ENCODE peak calls at places on chromosome 1, in nine cellular contexts. One of them, this sample, is unnamed.
A peak's percentile ranks its signal among the peaks of the same experiment; 100 is the strongest.

GRCh38 chr1:209106237-209106741 is 477.2 kb upstream of the CAMK1G start:
- DNase-seq in iPS-NIHi11: peak; percentile 19
- DNase-seq in CD8-positive, alpha-beta T cell: no peak
- DNase-seq in effector memory CD8-positive, alpha-beta T cell: no peak
- DNase-seq in DMS53: no peak
- DNase-seq in amniotic stem cell: no peak
- DNase-seq in LHCN-M2: peak; percentile 75
- DNase-seq in ACHN: peak; percentile 49
- DNase-seq in transverse colon: no peak
- DNase-seq in this sample: no peak

GRCh38 chr1:15154480-15155036 is 1.0 kb downstream of the TMEM51 start:
- DNase-seq in ACHN: peak; percentile 58
- DNase-seq in effector memory CD8-positive, alpha-beta T cell: no peak
- DNase-seq in transverse colon: peak; percentile 49
- DNase-seq in amniotic stem cell: no peak
- DNase-seq in LHCN-M2: no peak
- DNase-seq in iPS-NIHi11: peak; percentile 56
- DNase-seq in CD8-positive, alpha-beta T cell: no peak
- DNase-seq in DMS53: peak; percentile 78
- DNase-seq in this sample: peak; percentile 63

GRCh38 chr1:207030522-207031009 is 2.0 kb downstream of the C1orf116 start:
- DNase-seq in iPS-NIHi11: no peak
- DNase-seq in LHCN-M2: no peak
- DNase-seq in ACHN: peak; percentile 37
- DNase-seq in effector memory CD8-positive, alpha-beta T cell: no peak
- DNase-seq in CD8-positive, alpha-beta T cell: no peak
- DNase-seq in DMS53: no peak
- DNase-seq in transverse colon: no peak
- DNase-seq in amniotic stem cell: no peak
- DNase-seq in this sample: no peak

GRCh38 chr1:242523968-242524570 is 428 bp downstream of the PLD5 start:
- DNase-seq in CD8-positive, alpha-beta T cell: no peak
- DNase-seq in ACHN: peak; percentile 24
- DNase-seq in iPS-NIHi11: peak; percentile 91
- DNase-seq in DMS53: no peak
- DNase-seq in LHCN-M2: peak; percentile 26
- DNase-seq in effector memory CD8-positive, alpha-beta T cell: no peak
- DNase-seq in amniotic stem cell: no peak
- DNase-seq in transverse colon: no peak
- DNase-seq in this sample: peak; percentile 4

GRCh38 chr1:204130989-204131892 is 20.6 kb downstream of the ETNK2 start:
- DNase-seq in iPS-NIHi11: no peak
- DNase-seq in amniotic stem cell: peak; percentile 83
- DNase-seq in ACHN: peak; percentile 83
- DNase-seq in transverse colon: no peak
- DNase-seq in DMS53: peak; percentile 77
- DNase-seq in effector memory CD8-positive, alpha-beta T cell: no peak
- DNase-seq in LHCN-M2: peak; percentile 77
- DNase-seq in CD8-positive, alpha-beta T cell: no peak
- DNase-seq in this sample: no peak

GRCh38 chr1:243280571-243281129 is 24.8 kb downstream of the SDCCAG8 start:
- DNase-seq in ACHN: no peak
- DNase-seq in effector memory CD8-positive, alpha-beta T cell: no peak
- DNase-seq in DMS53: no peak
- DNase-seq in amniotic stem cell: no peak
- DNase-seq in iPS-NIHi11: no peak
- DNase-seq in LHCN-M2: no peak
- DNase-seq in transverse colon: no peak
- DNase-seq in CD8-positive, alpha-beta T cell: no peak
- DNase-seq in this sample: no peak

GRCh38 chr1:89149229-89149628 is 23.3 kb upstream of the GBP2 start:
- DNase-seq in DMS53: peak; percentile 30
- DNase-seq in LHCN-M2: peak; percentile 47
- DNase-seq in ACHN: peak; percentile 37
- DNase-seq in amniotic stem cell: no peak
- DNase-seq in iPS-NIHi11: peak; percentile 19
- DNase-seq in CD8-positive, alpha-beta T cell: no peak
- DNase-seq in effector memory CD8-positive, alpha-beta T cell: no peak
- DNase-seq in transverse colon: peak; percentile 31
- DNase-seq in this sample: peak; percentile 11

GRCh38 chr1:84889437-84889836 is 3.6 kb downstream of the LPAR3 start:
- DNase-seq in CD8-positive, alpha-beta T cell: no peak
- DNase-seq in transverse colon: no peak
- DNase-seq in ACHN: no peak
- DNase-seq in LHCN-M2: no peak
- DNase-seq in effector memory CD8-positive, alpha-beta T cell: no peak
- DNase-seq in amniotic stem cell: no peak
- DNase-seq in iPS-NIHi11: no peak
- DNase-seq in DMS53: no peak
- DNase-seq in this sample: no peak

GRCh38 chr1:18547460-18547859 is 66.7 kb downstream of the KLHDC7A start:
- DNase-seq in LHCN-M2: no peak
- DNase-seq in ACHN: no peak
- DNase-seq in iPS-NIHi11: peak; percentile 35
- DNase-seq in transverse colon: no peak
- DNase-seq in effector memory CD8-positive, alpha-beta T cell: no peak
- DNase-seq in DMS53: no peak
- DNase-seq in amniotic stem cell: no peak
- DNase-seq in CD8-positive, alpha-beta T cell: no peak
- DNase-seq in this sample: no peak

GRCh38 chr1:88698140-88698539 is 14.1 kb downstream of the PKN2 start:
- DNase-seq in transverse colon: no peak
- DNase-seq in effector memory CD8-positive, alpha-beta T cell: no peak
- DNase-seq in LHCN-M2: peak; percentile 53
- DNase-seq in ACHN: no peak
- DNase-seq in amniotic stem cell: no peak
- DNase-seq in DMS53: peak; percentile 51
- DNase-seq in CD8-positive, alpha-beta T cell: no peak
- DNase-seq in iPS-NIHi11: peak; percentile 4
- DNase-seq in this sample: peak; percentile 10

GRCh38 chr1:16724718-16725438 is 15.4 kb upstream of the RNU1-4 start:
- DNase-seq in CD8-positive, alpha-beta T cell: no peak
- DNase-seq in effector memory CD8-positive, alpha-beta T cell: no peak
- DNase-seq in ACHN: no peak
- DNase-seq in DMS53: no peak
- DNase-seq in transverse colon: peak; percentile 13
- DNase-seq in LHCN-M2: no peak
- DNase-seq in iPS-NIHi11: peak; percentile 26
- DNase-seq in amniotic stem cell: no peak
- DNase-seq in this sample: peak; percentile 3

GRCh38 chr1:219973221-219973620 is 44.9 kb upstream of the SLC30A10 start:
- DNase-seq in ACHN: no peak
- DNase-seq in CD8-positive, alpha-beta T cell: no peak
- DNase-seq in transverse colon: no peak
- DNase-seq in DMS53: no peak
- DNase-seq in effector memory CD8-positive, alpha-beta T cell: no peak
- DNase-seq in LHCN-M2: no peak
- DNase-seq in amniotic stem cell: no peak
- DNase-seq in iPS-NIHi11: no peak
- DNase-seq in this sample: no peak

GRCh38 chr1:93219443-93219842 is 38.9 kb downstream of the CCDC18 start:
- DNase-seq in CD8-positive, alpha-beta T cell: no peak
- DNase-seq in LHCN-M2: no peak
- DNase-seq in amniotic stem cell: no peak
- DNase-seq in ACHN: peak; percentile 33
- DNase-seq in effector memory CD8-positive, alpha-beta T cell: no peak
- DNase-seq in DMS53: no peak
- DNase-seq in iPS-NIHi11: no peak
- DNase-seq in transverse colon: no peak
- DNase-seq in this sample: no peak

GRCh38 chr1:13642306-13643004 is 57.5 kb upstream of the PRDM2 start:
- DNase-seq in effector memory CD8-positive, alpha-beta T cell: no peak
- DNase-seq in LHCN-M2: no peak
- DNase-seq in CD8-positive, alpha-beta T cell: no peak
- DNase-seq in ACHN: no peak
- DNase-seq in iPS-NIHi11: no peak
- DNase-seq in amniotic stem cell: no peak
- DNase-seq in DMS53: no peak
- DNase-seq in transverse colon: no peak
- DNase-seq in this sample: no peak

GRCh38 chr1:168465942-168466702 is 77.7 kb downstream of the XCL2 start:
- DNase-seq in CD8-positive, alpha-beta T cell: no peak
- DNase-seq in amniotic stem cell: no peak
- DNase-seq in ACHN: no peak
- DNase-seq in iPS-NIHi11: no peak
- DNase-seq in LHCN-M2: peak; percentile 88
- DNase-seq in transverse colon: peak; percentile 64
- DNase-seq in DMS53: peak; percentile 91
- DNase-seq in effector memory CD8-positive, alpha-beta T cell: no peak
- DNase-seq in this sample: peak; percentile 91

GRCh38 chr1:47675721-47676120 is 237.9 kb downstream of the FOXD2 start:
- DNase-seq in iPS-NIHi11: no peak
- DNase-seq in CD8-positive, alpha-beta T cell: no peak
- DNase-seq in LHCN-M2: no peak
- DNase-seq in ACHN: no peak
- DNase-seq in transverse colon: no peak
- DNase-seq in DMS53: no peak
- DNase-seq in amniotic stem cell: no peak
- DNase-seq in effector memory CD8-positive, alpha-beta T cell: no peak
- DNase-seq in this sample: no peak

GRCh38 chr1:33074193-33074945 is 6.6 kb upstream of the AZIN2 start:
- DNase-seq in LHCN-M2: no peak
- DNase-seq in amniotic stem cell: no peak
- DNase-seq in iPS-NIHi11: no peak
- DNase-seq in transverse colon: no peak
- DNase-seq in effector memory CD8-positive, alpha-beta T cell: no peak
- DNase-seq in CD8-positive, alpha-beta T cell: no peak
- DNase-seq in ACHN: no peak
- DNase-seq in DMS53: no peak
- DNase-seq in this sample: no peak

GRCh38 chr1:200886590-200886989 is 8.1 kb upstream of the INAVA start:
- DNase-seq in CD8-positive, alpha-beta T cell: no peak
- DNase-seq in transverse colon: no peak
- DNase-seq in ACHN: no peak
- DNase-seq in DMS53: no peak
- DNase-seq in amniotic stem cell: no peak
- DNase-seq in iPS-NIHi11: no peak
- DNase-seq in LHCN-M2: no peak
- DNase-seq in effector memory CD8-positive, alpha-beta T cell: no peak
- DNase-seq in this sample: no peak

GRCh38 chr1:209835782-209836298 is 8.1 kb downstream of the UTP25 start:
- DNase-seq in LHCN-M2: peak; percentile 86
- DNase-seq in ACHN: peak; percentile 40
- DNase-seq in iPS-NIHi11: no peak
- DNase-seq in amniotic stem cell: peak; percentile 34
- DNase-seq in DMS53: no peak
- DNase-seq in effector memory CD8-positive, alpha-beta T cell: no peak
- DNase-seq in CD8-positive, alpha-beta T cell: no peak
- DNase-seq in transverse colon: no peak
- DNase-seq in this sample: no peak

GRCh38 chr1:181383695-181384094 is 99.6 kb upstream of the CACNA1E start:
- DNase-seq in ACHN: no peak
- DNase-seq in DMS53: peak; percentile 26
- DNase-seq in CD8-positive, alpha-beta T cell: no peak
- DNase-seq in LHCN-M2: peak; percentile 8
- DNase-seq in amniotic stem cell: no peak
- DNase-seq in effector memory CD8-positive, alpha-beta T cell: no peak
- DNase-seq in transverse colon: no peak
- DNase-seq in iPS-NIHi11: no peak
- DNase-seq in this sample: no peak

GRCh38 chr1:115308969-115309368 is 29.1 kb downstream of the NGF start:
- DNase-seq in CD8-positive, alpha-beta T cell: no peak
- DNase-seq in LHCN-M2: no peak
- DNase-seq in transverse colon: no peak
- DNase-seq in iPS-NIHi11: no peak
- DNase-seq in DMS53: no peak
- DNase-seq in ACHN: no peak
- DNase-seq in amniotic stem cell: no peak
- DNase-seq in effector memory CD8-positive, alpha-beta T cell: no peak
- DNase-seq in this sample: no peak

GRCh38 chr1:1629430-1630190 is 2.4 kb upstream of the MMP23B start:
- DNase-seq in transverse colon: peak; percentile 59
- DNase-seq in iPS-NIHi11: no peak
- DNase-seq in DMS53: no peak
- DNase-seq in CD8-positive, alpha-beta T cell: peak; percentile 62
- DNase-seq in amniotic stem cell: no peak
- DNase-seq in effector memory CD8-positive, alpha-beta T cell: peak; percentile 87
- DNase-seq in ACHN: no peak
- DNase-seq in LHCN-M2: no peak
- DNase-seq in this sample: peak; percentile 21

GRCh38 chr1:110060034-110060661 is 10.3 kb downstream of the ALX3 start:
- DNase-seq in amniotic stem cell: no peak
- DNase-seq in DMS53: peak; percentile 77
- DNase-seq in effector memory CD8-positive, alpha-beta T cell: peak; percentile 72
- DNase-seq in iPS-NIHi11: peak; percentile 75
- DNase-seq in ACHN: peak; percentile 40
- DNase-seq in LHCN-M2: peak; percentile 36
- DNase-seq in transverse colon: peak; percentile 59
- DNase-seq in CD8-positive, alpha-beta T cell: peak; percentile 46
- DNase-seq in this sample: peak; percentile 92

GRCh38 chr1:220776725-220777326 is 9.9 kb upstream of the MTARC1 start:
- DNase-seq in amniotic stem cell: peak; percentile 55
- DNase-seq in ACHN: peak; percentile 62
- DNase-seq in effector memory CD8-positive, alpha-beta T cell: peak; percentile 26
- DNase-seq in DMS53: peak; percentile 91
- DNase-seq in iPS-NIHi11: peak; percentile 89
- DNase-seq in transverse colon: peak; percentile 87
- DNase-seq in CD8-positive, alpha-beta T cell: peak; percentile 21
- DNase-seq in LHCN-M2: peak; percentile 44
- DNase-seq in this sample: peak; percentile 85

GRCh38 chr1:2091611-2092604 is 41.7 kb downstream of the PRKCZ start:
- DNase-seq in effector memory CD8-positive, alpha-beta T cell: peak; percentile 23
- DNase-seq in amniotic stem cell: no peak
- DNase-seq in iPS-NIHi11: peak; percentile 85
- DNase-seq in transverse colon: peak; percentile 80
- DNase-seq in DMS53: no peak
- DNase-seq in CD8-positive, alpha-beta T cell: no peak
- DNase-seq in LHCN-M2: no peak
- DNase-seq in ACHN: no peak
- DNase-seq in this sample: peak; percentile 82

GRCh38 chr1:211698161-211699026 is 23.0 kb upstream of the NEK2 start:
- DNase-seq in amniotic stem cell: peak; percentile 18
- DNase-seq in effector memory CD8-positive, alpha-beta T cell: peak; percentile 88
- DNase-seq in transverse colon: peak; percentile 85
- DNase-seq in LHCN-M2: peak; percentile 19
- DNase-seq in DMS53: peak; percentile 97
- DNase-seq in iPS-NIHi11: peak; percentile 91
- DNase-seq in ACHN: peak; percentile 68
- DNase-seq in CD8-positive, alpha-beta T cell: peak; percentile 70
- DNase-seq in this sample: peak; percentile 94

GRCh38 chr1:154792899-154793298 is 77.2 kb downstream of the KCNN3 start:
- DNase-seq in CD8-positive, alpha-beta T cell: no peak
- DNase-seq in amniotic stem cell: no peak
- DNase-seq in LHCN-M2: no peak
- DNase-seq in ACHN: no peak
- DNase-seq in transverse colon: no peak
- DNase-seq in DMS53: no peak
- DNase-seq in iPS-NIHi11: no peak
- DNase-seq in effector memory CD8-positive, alpha-beta T cell: no peak
- DNase-seq in this sample: no peak

GRCh38 chr1:21861602-21862429 is 49.8 kb downstream of the LDLRAD2 start:
- DNase-seq in LHCN-M2: peak; percentile 84
- DNase-seq in iPS-NIHi11: no peak
- DNase-seq in CD8-positive, alpha-beta T cell: no peak
- DNase-seq in effector memory CD8-positive, alpha-beta T cell: no peak
- DNase-seq in DMS53: no peak
- DNase-seq in ACHN: no peak
- DNase-seq in transverse colon: peak; percentile 35
- DNase-seq in amniotic stem cell: peak; percentile 46
- DNase-seq in this sample: no peak

GRCh38 chr1:90719321-90720136 is 2.4 kb upstream of the BARHL2 start:
- DNase-seq in DMS53: peak; percentile 68
- DNase-seq in ACHN: no peak
- DNase-seq in iPS-NIHi11: peak; percentile 43
- DNase-seq in LHCN-M2: no peak
- DNase-seq in CD8-positive, alpha-beta T cell: no peak
- DNase-seq in transverse colon: no peak
- DNase-seq in amniotic stem cell: no peak
- DNase-seq in effector memory CD8-positive, alpha-beta T cell: no peak
- DNase-seq in this sample: no peak

GRCh38 chr1:161096514-161096913 is 1.6 kb upstream of the KLHDC9 start:
- DNase-seq in LHCN-M2: peak; percentile 67
- DNase-seq in amniotic stem cell: no peak
- DNase-seq in iPS-NIHi11: no peak
- DNase-seq in CD8-positive, alpha-beta T cell: no peak
- DNase-seq in transverse colon: no peak
- DNase-seq in effector memory CD8-positive, alpha-beta T cell: no peak
- DNase-seq in DMS53: no peak
- DNase-seq in ACHN: no peak
- DNase-seq in this sample: no peak

GRCh38 chr1:16111771-16112557 is 38.5 kb upstream of the FAM131C start:
- DNase-seq in effector memory CD8-positive, alpha-beta T cell: no peak
- DNase-seq in transverse colon: no peak
- DNase-seq in iPS-NIHi11: no peak
- DNase-seq in CD8-positive, alpha-beta T cell: no peak
- DNase-seq in ACHN: no peak
- DNase-seq in LHCN-M2: peak; percentile 73
- DNase-seq in DMS53: peak; percentile 60
- DNase-seq in amniotic stem cell: no peak
- DNase-seq in this sample: peak; percentile 25